ENCODE peak calls at places on chromosomes 1 and 21, in six cellular contexts. L is GM12878, U is thyroid gland, E is tibial nerve, I is Caco-2, G is endodermal cell. O is an unnamed sample. For H3K4me1, the result is how much of the 10 kb centered on the place peaks cover.

GRCh38 chr1:157696966-157697628 is 3.5 kb downstream of the FCRL3 start:
- DNase-seq in I (no peak), U (no peak), E (no peak), G (no peak), L (no peak), O (no peak)

GRCh38 chr1:12573015-12573825 is 44.8 kb downstream of the DHRS3 start:
- DNase-seq in E (no peak), L (no peak), G (no peak), U (peak), I (no peak), O (peak)

GRCh38 chr1:10539411-10540043 is 64.8 kb downstream of the PEX14 start:
- DNase-seq in G (no peak), E (no peak), L (no peak), U (no peak), I (no peak), O (no peak)

GRCh38 chr1:42348498-42348897 is 13.5 kb upstream of the FOXJ3 start:
- DNase-seq in L (no peak), I (no peak), E (no peak), U (no peak), G (no peak), O (no peak)

GRCh38 chr1:229147086-229147485 is 123.8 kb upstream of the RAB4A start:
- DNase-seq in U (peak), E (no peak), L (no peak), I (no peak), G (no peak), O (no peak)

GRCh38 chr21:34639250-34639649 is 24.3 kb upstream of the RCAN1 start:
- DNase-seq in U (no peak), G (no peak), L (peak), I (no peak), E (no peak), O (no peak)

GRCh38 chr1:46411010-46411405 is 16.9 kb downstream of the FAAH start:
- DNase-seq in U (no peak), L (no peak), E (no peak), I (no peak), G (no peak), O (no peak)

GRCh38 chr1:233368106-233368783 is 40.7 kb downstream of the MAP3K21 start:
- DNase-seq in U (peak), G (no peak), I (no peak), E (no peak), L (no peak), O (no peak)

GRCh38 chr1:53413175-53414001 is 45.8 kb upstream of the DMRTB1 start:
- DNase-seq in L (peak), E (no peak), U (no peak), I (no peak), G (peak), O (no peak)

GRCh38 chr1:228098323-228098931 is 4.7 kb downstream of the C1orf35 start:
- DNase-seq in I (no peak), U (no peak), E (no peak), L (no peak), G (peak), O (no peak)

GRCh38 chr1:160552425-160552824 is 26.9 kb downstream of the CD84 start:
- DNase-seq in L (no peak), I (no peak), G (no peak), U (no peak), E (no peak), O (no peak)

GRCh38 chr1:204520834-204521709 is 4.9 kb downstream of the MDM4 start:
- DNase-seq in I (no peak), E (no peak), L (peak), G (peak), U (no peak), O (no peak)

GRCh38 chr21:39010629-39011404 is 172.4 kb downstream of the PSMG1 start:
- DNase-seq in L (no peak), U (peak), G (no peak), I (no peak), E (no peak), O (no peak)
- H3K4me1 ChIP-seq in L (under half), U (under half), G (under half), I (under half), E (under half), O (under half)

GRCh38 chr1:222054416-222054815 is 312.5 kb upstream of the DUSP10 start:
- DNase-seq in G (no peak), E (no peak), U (no peak), L (no peak), I (no peak), O (no peak)

GRCh38 chr1:222057162-222057561 is 315.3 kb upstream of the DUSP10 start:
- DNase-seq in L (peak), G (no peak), E (no peak), U (no peak), I (no peak), O (no peak)

GRCh38 chr1:222058249-222058648 is 316.4 kb upstream of the DUSP10 start:
- DNase-seq in L (no peak), I (no peak), G (no peak), U (no peak), E (no peak), O (no peak)

GRCh38 chr1:222049176-222049575 is 307.3 kb upstream of the DUSP10 start:
- DNase-seq in U (no peak), E (no peak), I (no peak), G (no peak), L (no peak), O (no peak)

GRCh38 chr1:222053790-222054294 is 312.0 kb upstream of the DUSP10 start:
- DNase-seq in L (no peak), I (no peak), G (no peak), U (no peak), E (no peak), O (no peak)
- H3K4me3 ChIP-seq in L (no peak), I (no peak), G (no peak), U (no peak), E (no peak), O (no peak)

GRCh38 chr1:26824735-26825134 is 1.8 kb upstream of the ZDHHC18 start:
- DNase-seq in G (no peak), L (no peak), U (no peak), E (no peak), I (peak), O (no peak)

GRCh38 chr1:26814893-26815292 is 11.6 kb upstream of the ZDHHC18 start:
- DNase-seq in L (no peak), E (no peak), U (no peak), I (no peak), G (no peak), O (no peak)

GRCh38 chr1:26822737-26823395 is 3.6 kb upstream of the ZDHHC18 start:
- DNase-seq in L (no peak), I (no peak), G (no peak), E (no peak), U (no peak), O (no peak)

GRCh38 chr1:26826261-26827201 is at the start of gene ZDHHC18:
- DNase-seq in I (peak), L (no peak), U (peak), E (peak), G (peak), O (peak)

DNA sequence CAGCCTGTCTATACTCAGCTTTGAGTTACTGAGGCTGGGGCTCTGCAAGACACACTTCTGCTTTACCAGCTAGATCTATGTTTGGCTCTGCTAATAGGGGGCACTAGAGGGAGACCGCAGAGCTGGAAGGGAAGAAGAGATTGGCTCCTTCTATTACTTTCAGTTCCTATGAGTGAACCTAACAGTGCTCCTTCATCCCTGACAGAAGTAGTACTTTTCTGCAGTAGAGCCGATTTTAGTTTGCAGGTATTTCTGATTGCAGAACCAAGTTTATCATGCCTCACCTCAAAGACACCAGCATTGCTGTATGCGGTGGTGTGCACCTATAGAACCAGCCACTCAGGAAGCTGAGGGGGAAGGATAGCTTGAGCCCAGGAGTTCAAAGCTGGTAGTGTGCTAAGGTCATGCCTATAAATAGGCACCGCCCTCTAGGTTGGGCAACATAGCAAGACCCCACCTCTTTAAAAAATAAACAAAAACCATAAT is 5.7 kb upstream of the ZDHHC18 start:
- DNase-seq in L (peak), I (no peak), E (no peak), U (peak), G (no peak), O (no peak)
- TF ChIP-seq CTCF in L (peak), I (no peak), E (no peak), U (peak), G (peak), O (no peak)

DNA sequence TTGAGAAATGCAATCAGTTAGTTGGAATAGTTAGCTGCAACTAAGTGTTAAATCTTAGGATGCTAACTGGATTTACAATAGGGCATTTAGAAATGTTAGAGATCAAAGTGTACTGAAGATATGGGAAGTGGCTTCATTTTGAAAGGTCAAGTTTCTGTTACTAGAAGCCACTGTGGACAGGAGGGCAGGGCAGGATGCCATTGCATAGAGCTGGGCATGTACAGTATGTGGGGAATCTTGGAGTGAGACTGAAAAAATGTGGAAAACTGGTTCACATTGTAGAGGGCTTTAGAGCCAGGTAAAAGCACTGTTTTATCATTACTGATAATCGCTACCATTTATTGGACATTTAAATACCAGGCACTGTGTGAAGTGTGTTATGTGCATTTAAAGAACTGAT is 31.0 kb downstream of the ARID1A start:
- DNase-seq in I (no peak), U (no peak), E (no peak), G (no peak), L (no peak), O (no peak)
- H3K4me1 ChIP-seq in I (under half), U (half or more), E (half or more), G (under half), L (under half), O (half or more)

DNA sequence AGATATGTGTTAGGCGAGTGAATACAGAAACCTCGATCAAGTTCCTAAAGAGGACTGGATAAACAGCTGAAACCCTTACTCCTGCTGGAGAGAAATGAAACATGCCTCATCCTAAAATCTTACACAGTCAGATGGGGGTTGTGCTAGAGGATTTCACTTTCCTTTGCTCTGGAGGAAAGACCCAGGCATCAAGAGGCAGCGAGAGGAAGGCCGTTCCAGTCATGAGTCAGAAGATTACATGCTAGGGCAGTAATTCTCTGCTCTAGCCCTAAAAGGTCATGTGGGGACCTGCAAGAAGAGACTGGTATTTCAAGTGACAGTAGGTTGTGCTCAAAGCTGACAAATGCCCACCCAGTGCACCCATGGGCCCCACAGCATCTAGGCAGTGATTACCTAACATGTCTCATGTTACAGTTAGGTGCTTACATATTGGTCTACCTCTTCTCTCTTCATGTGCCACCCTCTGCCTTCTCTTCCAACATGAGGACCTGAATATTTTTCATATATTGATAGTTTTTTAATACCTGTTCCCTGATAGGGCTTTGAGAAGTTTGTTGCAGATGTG is 99.6 kb upstream of the BEND5 start:
- DNase-seq in E (no peak), G (no peak), L (no peak), U (no peak), I (no peak), O (no peak)
- H3K4me3 ChIP-seq in E (no peak), G (no peak), L (no peak), U (no peak), I (no peak), O (no peak)

GRCh38 chr1:200624679-200625335 is 4.3 kb upstream of the KIF14 start:
- DNase-seq in L (no peak), E (no peak), I (no peak), U (no peak), G (no peak), O (no peak)

GRCh38 chr1:200626853-200627534 is 6.4 kb upstream of the KIF14 start:
- DNase-seq in G (no peak), U (no peak), I (no peak), L (no peak), E (no peak), O (no peak)

GRCh38 chr1:200628223-200628868 is 7.8 kb upstream of the KIF14 start:
- DNase-seq in E (no peak), U (no peak), G (no peak), L (peak), I (no peak), O (no peak)

GRCh38 chr1:200627548-200628222 is 7.1 kb upstream of the KIF14 start:
- DNase-seq in E (no peak), G (no peak), U (no peak), I (no peak), L (peak), O (no peak)

GRCh38 chr1:200625381-200625824 is 4.9 kb upstream of the KIF14 start:
- DNase-seq in G (no peak), I (no peak), U (no peak), L (peak), E (no peak), O (no peak)
- TF ChIP-seq CTCF in G (no peak), I (no peak), U (no peak), L (no peak), E (no peak), O (no peak)